ENCODE peak calls at places on chromosomes 1 and 21, in eight cellular contexts. One of them, this sample, is unnamed.

GRCh38 chr1:172351761-172352161 is 68.7 kb upstream of the C1orf105 start:
- DNase-seq in stimulated activated CD4-positive, alpha-beta T cell treated with anti-CD3 and anti-CD28 coated beads, Interleukin-4, amount 100 ng/mL, for 24 hours: no peak
- DNase-seq in occipital lobe: no peak
- DNase-seq in left ventricle myocardium inferior: no peak
- DNase-seq in sciatic nerve: no peak
- DNase-seq in iris pigment epithelial cell: peak; percentile 71
- DNase-seq in activated CD4-positive, alpha-beta memory T cell treated with anti-CD3 and anti-CD28 coated beads, Interleukin-2, amount 10 ng/mL, durations not matched to agents 7 days and 5 days: no peak
- DNase-seq in A172: peak; percentile 52
- DNase-seq in this sample: no peak

GRCh38 chr1:208506812-208507211 is 262.6 kb upstream of the PLXNA2 start:
- DNase-seq in stimulated activated CD4-positive, alpha-beta T cell treated with anti-CD3 and anti-CD28 coated beads, Interleukin-4, amount 100 ng/mL, for 24 hours: no peak
- DNase-seq in sciatic nerve: no peak
- DNase-seq in activated CD4-positive, alpha-beta memory T cell treated with anti-CD3 and anti-CD28 coated beads, Interleukin-2, amount 10 ng/mL, durations not matched to agents 7 days and 5 days: no peak
- DNase-seq in iris pigment epithelial cell: no peak
- DNase-seq in A172: no peak
- DNase-seq in left ventricle myocardium inferior: no peak
- DNase-seq in occipital lobe: no peak
- DNase-seq in this sample: no peak

GRCh38 chr21:35738342-35738961 is 321.9 kb downstream of the SETD4 start:
- DNase-seq in stimulated activated CD4-positive, alpha-beta T cell treated with anti-CD3 and anti-CD28 coated beads, Interleukin-4, amount 100 ng/mL, for 24 hours: no peak
- DNase-seq in iris pigment epithelial cell: peak; percentile 45
- DNase-seq in left ventricle myocardium inferior: no peak
- DNase-seq in sciatic nerve: no peak
- DNase-seq in activated CD4-positive, alpha-beta memory T cell treated with anti-CD3 and anti-CD28 coated beads, Interleukin-2, amount 10 ng/mL, durations not matched to agents 7 days and 5 days: no peak
- DNase-seq in A172: peak; percentile 71
- DNase-seq in occipital lobe: no peak
- DNase-seq in this sample: no peak

GRCh38 chr21:27058673-27059365 is 91.9 kb upstream of the ADAMTS5 start:
- DNase-seq in iris pigment epithelial cell: peak; percentile 15
- DNase-seq in occipital lobe: no peak
- DNase-seq in left ventricle myocardium inferior: no peak
- DNase-seq in A172: no peak
- DNase-seq in sciatic nerve: no peak
- DNase-seq in stimulated activated CD4-positive, alpha-beta T cell treated with anti-CD3 and anti-CD28 coated beads, Interleukin-4, amount 100 ng/mL, for 24 hours: no peak
- DNase-seq in activated CD4-positive, alpha-beta memory T cell treated with anti-CD3 and anti-CD28 coated beads, Interleukin-2, amount 10 ng/mL, durations not matched to agents 7 days and 5 days: no peak
- DNase-seq in this sample: no peak

GRCh38 chr1:81023187-81023724 is 777.5 kb upstream of the ADGRL2 start:
- DNase-seq in iris pigment epithelial cell: no peak
- DNase-seq in activated CD4-positive, alpha-beta memory T cell treated with anti-CD3 and anti-CD28 coated beads, Interleukin-2, amount 10 ng/mL, durations not matched to agents 7 days and 5 days: no peak
- DNase-seq in sciatic nerve: no peak
- DNase-seq in stimulated activated CD4-positive, alpha-beta T cell treated with anti-CD3 and anti-CD28 coated beads, Interleukin-4, amount 100 ng/mL, for 24 hours: no peak
- DNase-seq in left ventricle myocardium inferior: no peak
- DNase-seq in occipital lobe: no peak
- DNase-seq in A172: no peak
- DNase-seq in this sample: no peak

GRCh38 chr1:19442150-19443096 is 42.9 kb downstream of the CAPZB start:
- DNase-seq in A172: no peak
- DNase-seq in stimulated activated CD4-positive, alpha-beta T cell treated with anti-CD3 and anti-CD28 coated beads, Interleukin-4, amount 100 ng/mL, for 24 hours: no peak
- DNase-seq in iris pigment epithelial cell: peak; percentile 59
- DNase-seq in left ventricle myocardium inferior: no peak
- DNase-seq in occipital lobe: no peak
- DNase-seq in sciatic nerve: no peak
- DNase-seq in activated CD4-positive, alpha-beta memory T cell treated with anti-CD3 and anti-CD28 coated beads, Interleukin-2, amount 10 ng/mL, durations not matched to agents 7 days and 5 days: no peak
- DNase-seq in this sample: no peak

GRCh38 chr21:45870851-45871615 is 110.5 kb upstream of the COL6A1 start:
- DNase-seq in activated CD4-positive, alpha-beta memory T cell treated with anti-CD3 and anti-CD28 coated beads, Interleukin-2, amount 10 ng/mL, durations not matched to agents 7 days and 5 days: no peak
- DNase-seq in iris pigment epithelial cell: no peak
- DNase-seq in left ventricle myocardium inferior: no peak
- DNase-seq in sciatic nerve: peak; percentile 50
- DNase-seq in occipital lobe: no peak
- DNase-seq in stimulated activated CD4-positive, alpha-beta T cell treated with anti-CD3 and anti-CD28 coated beads, Interleukin-4, amount 100 ng/mL, for 24 hours: no peak
- DNase-seq in A172: no peak
- DNase-seq in this sample: no peak

GRCh38 chr1:143584508-143584907 is 387.3 kb downstream of the FAM72C start:
- DNase-seq in iris pigment epithelial cell: no peak
- DNase-seq in left ventricle myocardium inferior: no peak
- DNase-seq in activated CD4-positive, alpha-beta memory T cell treated with anti-CD3 and anti-CD28 coated beads, Interleukin-2, amount 10 ng/mL, durations not matched to agents 7 days and 5 days: no peak
- DNase-seq in stimulated activated CD4-positive, alpha-beta T cell treated with anti-CD3 and anti-CD28 coated beads, Interleukin-4, amount 100 ng/mL, for 24 hours: no peak
- DNase-seq in occipital lobe: no peak
- DNase-seq in sciatic nerve: no peak
- DNase-seq in A172: no peak
- DNase-seq in this sample: no peak

GRCh38 chr1:66388918-66389317 is 145.0 kb upstream of the SGIP1 start:
- DNase-seq in left ventricle myocardium inferior: no peak
- DNase-seq in activated CD4-positive, alpha-beta memory T cell treated with anti-CD3 and anti-CD28 coated beads, Interleukin-2, amount 10 ng/mL, durations not matched to agents 7 days and 5 days: no peak
- DNase-seq in A172: no peak
- DNase-seq in sciatic nerve: no peak
- DNase-seq in occipital lobe: no peak
- DNase-seq in stimulated activated CD4-positive, alpha-beta T cell treated with anti-CD3 and anti-CD28 coated beads, Interleukin-4, amount 100 ng/mL, for 24 hours: no peak
- DNase-seq in iris pigment epithelial cell: no peak
- DNase-seq in this sample: no peak

GRCh38 chr1:5455056-5455455 is 537.2 kb downstream of the NPHP4 start:
- DNase-seq in activated CD4-positive, alpha-beta memory T cell treated with anti-CD3 and anti-CD28 coated beads, Interleukin-2, amount 10 ng/mL, durations not matched to agents 7 days and 5 days: no peak
- DNase-seq in occipital lobe: no peak
- DNase-seq in sciatic nerve: no peak
- DNase-seq in left ventricle myocardium inferior: no peak
- DNase-seq in iris pigment epithelial cell: no peak
- DNase-seq in A172: no peak
- DNase-seq in stimulated activated CD4-positive, alpha-beta T cell treated with anti-CD3 and anti-CD28 coated beads, Interleukin-4, amount 100 ng/mL, for 24 hours: no peak
- DNase-seq in this sample: no peak

GRCh38 chr21:36552458-36552800 is 72.5 kb upstream of the CLDN14 start:
- DNase-seq in iris pigment epithelial cell: no peak
- DNase-seq in occipital lobe: no peak
- DNase-seq in stimulated activated CD4-positive, alpha-beta T cell treated with anti-CD3 and anti-CD28 coated beads, Interleukin-4, amount 100 ng/mL, for 24 hours: no peak
- DNase-seq in activated CD4-positive, alpha-beta memory T cell treated with anti-CD3 and anti-CD28 coated beads, Interleukin-2, amount 10 ng/mL, durations not matched to agents 7 days and 5 days: no peak
- DNase-seq in left ventricle myocardium inferior: no peak
- DNase-seq in A172: no peak
- DNase-seq in sciatic nerve: no peak
- DNase-seq in this sample: no peak

GRCh38 chr1:983736-984475 is 2.0 kb upstream of the PERM1 start:
- DNase-seq in stimulated activated CD4-positive, alpha-beta T cell treated with anti-CD3 and anti-CD28 coated beads, Interleukin-4, amount 100 ng/mL, for 24 hours: peak; percentile 64
- DNase-seq in left ventricle myocardium inferior: peak; percentile 55
- DNase-seq in occipital lobe: no peak
- DNase-seq in iris pigment epithelial cell: no peak
- DNase-seq in activated CD4-positive, alpha-beta memory T cell treated with anti-CD3 and anti-CD28 coated beads, Interleukin-2, amount 10 ng/mL, durations not matched to agents 7 days and 5 days: peak; percentile 67
- DNase-seq in A172: no peak
- DNase-seq in sciatic nerve: no peak
- DNase-seq in this sample: peak; percentile 61

GRCh38 chr1:211133841-211134669 is at the start of gene KCNH1:
- DNase-seq in occipital lobe: peak; percentile 83
- DNase-seq in A172: peak; percentile 80
- DNase-seq in iris pigment epithelial cell: peak; percentile 58
- DNase-seq in activated CD4-positive, alpha-beta memory T cell treated with anti-CD3 and anti-CD28 coated beads, Interleukin-2, amount 10 ng/mL, durations not matched to agents 7 days and 5 days: peak; percentile 73
- DNase-seq in left ventricle myocardium inferior: peak; percentile 67
- DNase-seq in sciatic nerve: peak; percentile 89
- DNase-seq in stimulated activated CD4-positive, alpha-beta T cell treated with anti-CD3 and anti-CD28 coated beads, Interleukin-4, amount 100 ng/mL, for 24 hours: peak; percentile 78
- DNase-seq in this sample: peak; percentile 61